ENCODE peak calls at places on chromosome 5, in ten cellular contexts. V is transverse colon, D is AG10803, I is NB4, E is thyroid gland, M is BJ, U is Peyer's patch, N is coronary artery, W is GM06990, Z is fibroblast of lung. P is an unnamed sample.
A peak's percentile ranks its signal among the peaks of the same experiment; 100 is the strongest.

GRCh38 chr5:122846051-122846567 is 696 bp downstream of the SNX24 start:
- DNase-seq in U (no peak), E (peak; percentile 18), Z (peak; percentile 83), M (no peak), V (no peak), D (peak; percentile 74), W (no peak), N (no peak), I (peak; percentile 4), P (peak; percentile 53)

GRCh38 chr5:130476325-130476724 is 572.1 kb downstream of the CHSY3 start:
- DNase-seq in U (no peak), I (no peak), N (no peak), V (no peak), D (no peak), W (no peak), E (no peak), M (no peak), Z (peak; percentile 7), P (no peak)

GRCh38 chr5:154937718-154938466 is at the start of gene GEMIN5:
- DNase-seq in W (peak; percentile 92), I (peak; percentile 94), V (peak; percentile 90), E (peak; percentile 84), D (peak; percentile 77), N (peak; percentile 87), U (peak; percentile 93), Z (peak; percentile 82), M (no peak), P (peak; percentile 85)

GRCh38 chr5:32042571-32042970 is 131.5 kb downstream of the GOLPH3 start:
- DNase-seq in V (no peak), Z (no peak), D (no peak), W (no peak), N (no peak), U (no peak), M (no peak), E (no peak), I (peak; percentile 23), P (no peak)

GRCh38 chr5:158303261-158303660 is 444.3 kb upstream of the CLINT1 start:
- DNase-seq in D (no peak), V (no peak), Z (no peak), E (no peak), M (no peak), W (no peak), I (no peak), U (no peak), N (no peak), P (peak; percentile 6)

GRCh38 chr5:142014911-142015584 is 2.2 kb upstream of the GNPDA1 start:
- DNase-seq in E (peak; percentile 23), N (no peak), Z (peak; percentile 73), D (peak; percentile 48), U (no peak), W (no peak), M (no peak), I (peak; percentile 61), V (no peak), P (peak; percentile 68)

GRCh38 chr5:115033861-115034260 is 135.8 kb downstream of the TRIM36 start:
- DNase-seq in W (peak; percentile 6), N (no peak), I (peak; percentile 67), M (no peak), Z (no peak), D (peak; percentile 6), E (no peak), V (no peak), U (no peak), P (no peak)

GRCh38 chr5:50967388-50968039 is 301.1 kb downstream of the PARP8 start:
- DNase-seq in D (no peak), W (no peak), V (no peak), U (peak; percentile 58), M (no peak), Z (no peak), N (no peak), E (no peak), I (no peak), P (no peak)

GRCh38 chr5:154058055-154059038 is 19.6 kb downstream of the MFAP3 start:
- DNase-seq in N (no peak), V (peak; percentile 26), D (no peak), Z (peak; percentile 74), M (no peak), I (no peak), E (no peak), U (no peak), W (peak; percentile 25), P (peak; percentile 49)

GRCh38 chr5:96952118-96952750 is 16.4 kb downstream of the LNPEP start:
- DNase-seq in Z (peak; percentile 36), D (no peak), N (no peak), M (no peak), W (no peak), U (no peak), V (no peak), I (no peak), E (no peak), P (no peak)

GRCh38 chr5:102216559-102217157 is 79.4 kb downstream of the SLCO4C1 start:
- DNase-seq in I (no peak), M (no peak), U (no peak), V (no peak), N (no peak), W (no peak), Z (no peak), D (no peak), E (no peak), P (no peak)

GRCh38 chr5:77239126-77239741 is 28.8 kb downstream of the PDE8B start:
- DNase-seq in N (no peak), E (no peak), I (peak; percentile 36), D (no peak), U (no peak), W (no peak), Z (peak; percentile 9), V (no peak), M (no peak), P (peak; percentile 29)

DNA sequence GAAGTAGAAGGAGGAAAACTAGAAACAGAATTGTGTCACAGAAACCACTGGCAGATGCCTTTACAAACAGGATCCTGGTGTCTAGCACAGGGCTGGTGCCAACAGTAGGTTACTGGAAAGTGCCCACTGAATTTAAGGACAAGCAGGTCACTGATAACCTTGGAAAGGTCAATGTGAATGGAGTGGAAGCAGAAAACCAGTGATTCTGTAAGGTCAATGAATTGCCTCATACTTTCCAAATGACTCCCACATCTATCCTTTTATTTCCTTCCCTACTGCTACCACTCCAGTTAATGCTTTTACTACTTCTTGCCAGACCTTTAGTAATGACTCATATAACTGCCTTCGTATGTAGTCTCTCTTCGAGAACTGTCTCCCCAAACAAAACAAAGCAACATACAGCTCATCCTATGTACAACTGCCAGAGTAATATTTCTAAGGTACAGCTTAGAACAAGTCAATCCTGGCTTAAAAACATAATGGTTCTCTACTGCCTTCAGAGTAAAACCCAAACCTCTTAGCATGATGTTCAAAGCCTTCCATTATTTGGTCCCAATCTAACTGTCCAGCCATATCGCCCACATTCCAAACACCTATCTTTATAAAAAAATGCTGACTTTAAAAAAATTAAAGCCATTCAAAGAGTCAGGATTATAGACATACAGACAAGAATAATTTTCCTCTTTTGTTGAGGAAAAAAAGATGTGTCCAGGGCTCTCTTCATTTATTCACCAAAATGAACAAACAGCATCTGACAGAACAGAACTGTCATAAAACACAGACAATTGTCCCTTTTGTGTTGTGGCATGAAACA is 52.5 kb downstream of the NR3C1 start:
- DNase-seq in D (peak; percentile 72), I (peak; percentile 66), V (no peak), E (no peak), W (peak; percentile 40), M (peak; percentile 53), Z (peak; percentile 92), U (no peak), N (no peak), P (peak; percentile 79)
- H3K4me3 ChIP-seq in D (no peak overlapping the region), I (no peak overlapping the region), V (no peak overlapping the region), E (no peak overlapping the region), W (no peak overlapping the region), M (no peak overlapping the region), Z (no peak overlapping the region), U (no peak overlapping the region), N (no peak overlapping the region), P (no peak overlapping the region)

DNA sequence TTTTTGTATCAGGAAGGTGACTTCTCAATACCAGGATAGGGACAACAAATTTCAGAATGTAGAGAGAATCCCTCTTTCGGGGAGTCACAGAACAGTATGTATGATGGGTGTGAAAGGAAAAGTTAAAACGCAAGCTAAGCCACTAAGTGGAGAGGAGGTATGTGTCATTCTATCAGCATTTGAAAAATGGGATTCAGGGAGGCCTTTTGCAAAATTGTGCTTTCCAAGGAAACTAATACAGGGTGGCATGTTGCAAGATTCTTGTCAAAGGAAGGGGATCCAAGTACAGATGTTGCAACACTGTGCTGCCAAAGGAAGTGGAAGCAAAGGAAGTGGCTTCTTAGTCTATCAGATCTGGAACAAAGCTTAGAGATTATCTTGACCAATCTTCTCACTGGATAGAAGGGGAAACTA is 12.6 kb upstream of the TNIP1 start:
- DNase-seq in U (peak; percentile 75), I (peak; percentile 74), V (no peak), W (no peak), E (no peak), N (no peak), Z (peak; percentile 93), M (peak; percentile 93), D (peak; percentile 98), P (peak; percentile 94)
- TF ChIP-seq CTCF in U (no peak), I (peak; percentile 13), V (no peak), W (no peak), E (no peak), N (no peak), Z (peak; percentile 31), M (peak; percentile 48), D (peak; percentile 59), P (no peak)

GRCh38 chr5:128962211-128962610 is 3.1 kb upstream of the SLC27A6 start:
- DNase-seq in E (no peak), D (no peak), I (no peak), M (no peak), N (no peak), V (no peak), U (no peak), W (no peak), Z (no peak), P (no peak)

GRCh38 chr5:128966846-128967245 is 1.6 kb downstream of the SLC27A6 start:
- DNase-seq in V (no peak), N (no peak), W (no peak), M (no peak), E (no peak), D (no peak), I (no peak), Z (no peak), U (no peak), P (no peak)

GRCh38 chr5:128965638-128966302 is 482 bp downstream of the SLC27A6 start:
- DNase-seq in M (no peak), E (no peak), D (no peak), I (no peak), U (no peak), V (no peak), N (no peak), W (no peak), Z (no peak), P (no peak)

GRCh38 chr5:128965011-128965637 is at the start of gene SLC27A6:
- DNase-seq in D (no peak), E (no peak), Z (peak; percentile 6), U (no peak), I (peak; percentile 76), W (peak; percentile 3), N (no peak), V (no peak), M (no peak), P (no peak)

GRCh38 chr5:128966375-128966774 is 1.1 kb downstream of the SLC27A6 start:
- DNase-seq in Z (no peak), W (no peak), N (no peak), I (no peak), U (no peak), M (no peak), V (no peak), E (no peak), D (no peak), P (no peak)
- H3K4me3 ChIP-seq in Z (no peak overlapping the region), W (no peak overlapping the region), N (no peak overlapping the region), I (no peak overlapping the region), U (no peak overlapping the region), M (no peak overlapping the region), V (no peak overlapping the region), E (no peak overlapping the region), D (no peak overlapping the region), P (no peak overlapping the region)

GRCh38 chr5:109721741-109722140 is 32.0 kb downstream of the MAN2A1 start:
- DNase-seq in D (no peak), E (no peak), W (no peak), U (no peak), Z (no peak), N (no peak), I (no peak), V (no peak), M (no peak), P (no peak)
- TF ChIP-seq CTCF in D (no peak), E (no peak), W (no peak), U (no peak), Z (no peak), N (no peak), I (no peak), V (no peak), M (no peak), P (no peak)